ENCODE peak calls at places on chromosomes 2 and 18, in four cellular contexts. One of them, this sample, is unnamed.

GRCh38 chr2:36339819-36340218 is 15.8 kb upstream of the CRIM1 start:
- DNase-seq in HepG2: no peak
- DNase-seq in K562: no peak
- DNase-seq in GM12878: no peak
- DNase-seq in this sample: no peak

GRCh38 chr18:478679-479078 is 21.8 kb downstream of the COLEC12 start:
- DNase-seq in HepG2: no peak
- DNase-seq in K562: no peak
- DNase-seq in GM12878: no peak
- DNase-seq in this sample: no peak

GRCh38 chr18:3498705-3499451 is 48.9 kb downstream of the TGIF1 start:
- DNase-seq in HepG2: no peak
- DNase-seq in K562: no peak
- DNase-seq in GM12878: no peak
- DNase-seq in this sample: peak

GRCh38 chr18:5488844-5489243 is 55.0 kb downstream of the EPB41L3 start:
- DNase-seq in HepG2: peak
- DNase-seq in K562: no peak
- DNase-seq in GM12878: no peak
- DNase-seq in this sample: no peak

GRCh38 chr2:148303166-148303565 is 282.3 kb downstream of the MBD5 start:
- DNase-seq in HepG2: no peak
- DNase-seq in K562: no peak
- DNase-seq in GM12878: no peak
- DNase-seq in this sample: no peak

GRCh38 chr2:205858781-205859478 is 176.6 kb downstream of the NRP2 start:
- DNase-seq in HepG2: no peak
- DNase-seq in K562: no peak
- DNase-seq in GM12878: no peak
- DNase-seq in this sample: no peak

GRCh38 chr2:112843836-112844235 is 7.3 kb upstream of the IL1B start:
- DNase-seq in HepG2: no peak
- DNase-seq in K562: no peak
- DNase-seq in GM12878: no peak
- DNase-seq in this sample: no peak

GRCh38 chr2:1827686-1828085 is 83.4 kb upstream of the PXDN start:
- DNase-seq in HepG2: no peak
- DNase-seq in K562: no peak
- DNase-seq in GM12878: no peak
- DNase-seq in this sample: no peak

GRCh38 chr2:40200516-40200915 is 251.4 kb downstream of the SLC8A1 start:
- DNase-seq in HepG2: no peak
- DNase-seq in K562: no peak
- DNase-seq in GM12878: no peak
- DNase-seq in this sample: no peak

GRCh38 chr2:215901796-215902195 is 111.6 kb downstream of the MREG start:
- DNase-seq in HepG2: no peak
- DNase-seq in K562: no peak
- DNase-seq in GM12878: no peak
- DNase-seq in this sample: no peak

GRCh38 chr2:40434638-40435296 is 17.1 kb downstream of the SLC8A1 start:
- DNase-seq in HepG2: no peak
- DNase-seq in K562: no peak
- DNase-seq in GM12878: no peak
- DNase-seq in this sample: no peak

GRCh38 chr18:47928466-47928865 is 2.0 kb downstream of the SMAD2 start:
- DNase-seq in HepG2: no peak
- DNase-seq in K562: no peak
- DNase-seq in GM12878: no peak
- DNase-seq in this sample: no peak

GRCh38 chr18:62282188-62282629 is 42.9 kb upstream of the TNFRSF11A start:
- DNase-seq in HepG2: no peak
- DNase-seq in K562: no peak
- DNase-seq in GM12878: no peak
- DNase-seq in this sample: no peak

DNA sequence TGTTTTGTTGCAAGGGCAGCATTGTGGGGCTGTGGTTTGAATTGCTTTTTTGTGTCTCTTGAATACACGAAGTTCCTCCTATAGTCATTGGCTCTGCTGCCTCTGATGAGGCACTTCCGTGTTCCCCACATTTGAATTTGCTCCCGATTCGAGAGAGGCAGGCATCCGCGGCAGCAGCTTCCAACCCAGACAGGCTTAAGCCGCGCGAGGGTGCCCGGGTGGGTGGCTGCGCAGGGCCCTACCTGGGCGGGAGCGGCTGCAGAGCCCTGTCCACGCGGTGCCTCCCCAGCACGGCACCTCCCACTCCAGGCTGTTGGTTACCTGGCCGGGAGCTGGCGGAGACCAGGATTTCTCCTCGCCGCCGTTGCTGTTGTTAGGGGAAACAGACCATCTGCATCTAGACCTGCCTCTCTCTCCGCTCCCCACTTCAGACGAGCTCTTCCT is 151.3 kb downstream of the NEDD4L start:
- DNase-seq in HepG2: no peak
- DNase-seq in K562: no peak
- DNase-seq in GM12878: no peak
- DNase-seq in this sample: no peak
- TF ChIP-seq FOXK2 in HepG2: no peak
- TF ChIP-seq FOXK2 in K562: no peak
- TF ChIP-seq FOXK2 in GM12878: no peak
- TF ChIP-seq FOXK2 in this sample: no peak

GRCh38 chr2:88903744-88904353 is 212.4 kb downstream of the RPIA start:
- DNase-seq in HepG2: peak
- DNase-seq in K562: peak
- DNase-seq in GM12878: no peak
- DNase-seq in this sample: peak
- TF ChIP-seq BHLHE40 in HepG2: no peak
- TF ChIP-seq BHLHE40 in K562: no peak
- TF ChIP-seq BHLHE40 in GM12878: no peak
- TF ChIP-seq BHLHE40 in this sample: no peak

DNA sequence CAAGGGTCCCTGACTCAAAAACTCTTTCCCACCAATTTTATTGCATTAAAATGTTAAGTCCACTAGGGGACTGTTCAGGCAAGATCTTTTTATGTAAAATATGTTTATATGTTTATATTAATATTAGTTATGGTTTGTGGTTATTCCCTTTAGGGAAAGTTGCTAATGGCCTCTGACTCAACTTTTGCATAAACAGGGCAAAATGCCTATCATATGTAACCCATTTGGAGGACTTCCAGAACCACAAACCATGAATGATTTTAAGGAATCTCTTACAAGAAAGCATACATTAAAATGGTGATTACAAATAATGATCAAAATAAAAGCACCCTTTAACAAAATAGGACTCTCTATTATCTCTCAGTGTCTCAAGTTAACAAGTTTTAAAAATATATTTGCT is 1484.6 kb upstream of the ZEB2 start:
- DNase-seq in HepG2: no peak
- DNase-seq in K562: no peak
- DNase-seq in GM12878: no peak
- DNase-seq in this sample: no peak
- TF ChIP-seq FOXK2 in HepG2: no peak
- TF ChIP-seq FOXK2 in K562: no peak
- TF ChIP-seq FOXK2 in GM12878: no peak
- TF ChIP-seq FOXK2 in this sample: no peak

GRCh38 chr2:239934571-239935171 is 90.5 kb downstream of the NDUFA10 start:
- DNase-seq in HepG2: peak
- DNase-seq in K562: peak
- DNase-seq in GM12878: no peak
- DNase-seq in this sample: peak
- TF ChIP-seq BHLHE40 in HepG2: peak
- TF ChIP-seq BHLHE40 in K562: peak
- TF ChIP-seq BHLHE40 in GM12878: no peak
- TF ChIP-seq BHLHE40 in this sample: no peak